ENCODE peak calls at places on chromosomes 12 and 14, in nine cellular contexts. R is H9; O is HS-27A; W is fibroblast of the aortic adventitia; E is H1; P is activated naive CD4-positive, alpha-beta T cell treated with Interleukin-2 at 50 U/mL for 16 hours; I is stimulated activated CD8-positive, alpha-beta memory T cell treated with anti-CD3 and anti-CD28 coated beads, Interleukin-2, amount 100 ng/mL, for 1 hour; F is GM12892; Z is EL. B is an unnamed sample.

GRCh38 chr12:64178122-64178521 is 44.0 kb downstream of the KICS2 start:
- DNase-seq in O (peak; percentile 69), P (no peak), I (no peak), E (no peak), Z (peak; percentile 83), W (peak; percentile 96), R (no peak), F (no peak), B (peak; percentile 82)

GRCh38 chr14:88233915-88234314 is 89.2 kb downstream of the KCNK10 start:
- DNase-seq in E (no peak), P (no peak), O (no peak), R (peak; percentile 61), F (no peak), W (peak; percentile 10), Z (peak; percentile 16), I (no peak), B (peak; percentile 18)

GRCh38 chr12:12398026-12398859 is 41.4 kb downstream of the BORCS5 start:
- DNase-seq in Z (peak; percentile 94), P (no peak), R (no peak), I (no peak), O (peak; percentile 50), W (peak; percentile 95), E (no peak), F (no peak), B (peak; percentile 82)

GRCh38 chr12:18576104-18576622 is 161.6 kb downstream of the PLCZ1 start:
- DNase-seq in I (no peak), F (no peak), O (no peak), Z (peak; percentile 41), P (no peak), W (peak; percentile 16), E (no peak), R (no peak), B (no peak)

GRCh38 chr12:23921099-23921846 is 28.2 kb downstream of the SOX5 start:
- DNase-seq in Z (no peak), P (no peak), F (no peak), R (no peak), O (no peak), W (peak; percentile 2), I (no peak), E (no peak), B (no peak)

GRCh38 chr14:47277703-47278102 is 397.7 kb downstream of the MDGA2 start:
- DNase-seq in E (no peak), W (peak; percentile 1), I (no peak), Z (no peak), P (no peak), F (no peak), R (no peak), O (no peak), B (no peak)

GRCh38 chr14:104746071-104746545 is 6.8 kb upstream of the SIVA1 start:
- DNase-seq in R (no peak), Z (no peak), I (no peak), P (peak; percentile 52), O (no peak), W (no peak), F (no peak), E (no peak), B (no peak)

GRCh38 chr14:32984531-32984930 is 45.9 kb downstream of the NPAS3 start:
- DNase-seq in R (no peak), I (no peak), Z (no peak), W (no peak), E (no peak), P (no peak), F (no peak), O (no peak), B (peak; percentile 13)

GRCh38 chr12:79776111-79776510 is 85.3 kb upstream of the PAWR start:
- DNase-seq in R (no peak), O (no peak), F (no peak), P (no peak), W (peak; percentile 70), Z (peak; percentile 45), E (no peak), I (no peak), B (peak; percentile 25)

GRCh38 chr14:68451676-68452387 is 341.0 kb downstream of the ZFP36L1 start:
- DNase-seq in O (no peak), F (no peak), E (no peak), W (peak; percentile 96), P (no peak), R (no peak), Z (no peak), I (no peak), B (no peak)

GRCh38 chr12:117699575-117699974 is 269.2 kb downstream of the KSR2 start:
- DNase-seq in O (no peak), E (no peak), Z (no peak), F (no peak), R (no peak), P (no peak), W (no peak), I (no peak), B (no peak)

GRCh38 chr14:99881011-99881410 is 87.8 kb downstream of the EML1 start:
- DNase-seq in R (no peak), O (no peak), I (no peak), Z (peak; percentile 13), E (no peak), P (no peak), W (peak; percentile 52), F (no peak), B (no peak)

GRCh38 chr14:74418031-74418430 is 8.0 kb downstream of the SYNDIG1L start:
- DNase-seq in E (no peak), I (no peak), R (no peak), P (no peak), F (no peak), W (no peak), Z (no peak), O (no peak), B (no peak)

GRCh38 chr14:37021406-37021805 is 151.0 kb downstream of the SLC25A21 start:
- DNase-seq in I (no peak), O (no peak), P (no peak), F (no peak), R (no peak), W (no peak), E (no peak), Z (no peak), B (no peak)

GRCh38 chr14:74838141-74838540 is 37.8 kb downstream of the PROX2 start:
- DNase-seq in P (no peak), I (no peak), E (no peak), O (no peak), Z (no peak), W (no peak), F (no peak), R (no peak), B (no peak)

GRCh38 chr12:14961466-14962155 is at the start of gene ARHGDIB:
- DNase-seq in E (no peak), F (no peak), W (no peak), R (no peak), I (peak; percentile 49), Z (peak; percentile 47), P (peak; percentile 70), O (no peak), B (peak; percentile 61)

GRCh38 chr12:123050913-123051312 is 70.4 kb downstream of the ARL6IP4 start:
- DNase-seq in E (no peak), Z (no peak), P (no peak), W (no peak), I (no peak), O (no peak), R (no peak), F (no peak), B (no peak)

GRCh38 chr14:99389171-99389826 is 91.4 kb downstream of the SETD3 start:
- DNase-seq in P (peak; percentile 52), I (no peak), F (peak; percentile 50), R (peak; percentile 80), E (peak; percentile 98), Z (peak; percentile 55), W (peak; percentile 8), O (no peak), B (peak; percentile 23)

GRCh38 chr12:88993655-88994054 is 358.6 kb downstream of the DUSP6 start:
- DNase-seq in E (no peak), O (peak; percentile 38), R (no peak), I (no peak), W (peak; percentile 87), F (no peak), Z (peak; percentile 64), P (no peak), B (peak; percentile 46)

GRCh38 chr12:56385873-56386272 is 23.2 kb upstream of the APOF start:
- DNase-seq in I (no peak), P (no peak), E (no peak), W (no peak), R (no peak), O (no peak), Z (no peak), F (no peak), B (no peak)

GRCh38 chr12:62576503-62576902 is 109.9 kb downstream of the MON2 start:
- DNase-seq in P (no peak), I (no peak), R (no peak), Z (no peak), W (no peak), E (no peak), F (no peak), O (no peak), B (no peak)

GRCh38 chr14:51430079-51430478 is 190.0 kb downstream of the TMX1 start:
- DNase-seq in O (no peak), Z (no peak), E (no peak), R (no peak), I (no peak), P (no peak), W (peak; percentile 26), F (no peak), B (peak; percentile 64)

GRCh38 chr12:116690016-116690709 is 47.7 kb downstream of the SPRING1 start:
- DNase-seq in Z (no peak), I (no peak), W (no peak), R (no peak), E (no peak), P (no peak), O (no peak), F (no peak), B (no peak)

GRCh38 chr12:7907009-7907408 is 29.0 kb downstream of the SLC2A3 start:
- DNase-seq in Z (peak; percentile 66), R (peak; percentile 80), E (peak; percentile 58), O (peak; percentile 62), W (peak; percentile 46), P (no peak), F (no peak), I (no peak), B (peak; percentile 58)

GRCh38 chr12:4539167-4539870 is 629 bp downstream of the RAD51AP1 start:
- DNase-seq in R (no peak), Z (peak; percentile 12), I (no peak), O (peak; percentile 20), E (no peak), F (no peak), P (no peak), W (no peak), B (no peak)

GRCh38 chr14:92981726-92982125 is 58.8 kb downstream of the CHGA start:
- DNase-seq in E (no peak), I (no peak), Z (no peak), O (no peak), R (no peak), F (no peak), W (no peak), P (no peak), B (no peak)

GRCh38 chr14:69586420-69586819 is 11.7 kb upstream of the CCDC177 start:
- DNase-seq in W (peak; percentile 20), Z (no peak), E (no peak), P (no peak), I (no peak), R (no peak), F (no peak), O (no peak), B (no peak)

B was measured in RPMI7951.